ENCODE peak calls at places on chromosomes 11 and 22, in four cellular contexts. E is PC-3, M is skeletal muscle cell, S is fibroblast of villous mesenchyme. Q is an unnamed sample.

GRCh38 chr11:62514151-62514550 is 32.5 kb downstream of the AHNAK start:
- DNase-seq in M (no peak), S (no peak), E (no peak), Q (no peak)

GRCh38 chr11:32012066-32012465 is 78.8 kb upstream of the RCN1 start:
- DNase-seq in M (no peak), S (no peak), E (no peak), Q (no peak)

GRCh38 chr11:28086569-28086968 is 21.4 kb downstream of the KIF18A start:
- DNase-seq in S (peak; percentile 45), E (peak; percentile 80), M (peak; percentile 39), Q (peak; percentile 74)

GRCh38 chr22:31969789-31970489 is 25.6 kb downstream of the YWHAH start:
- DNase-seq in M (no peak), E (peak; percentile 78), S (peak; percentile 68), Q (no peak)

GRCh38 chr22:23038334-23038642 is 32.0 kb upstream of the GNAZ start:
- DNase-seq in S (no peak), M (no peak), E (no peak), Q (no peak)

GRCh38 chr22:35541254-35541748 is 670 bp downstream of the RASD2 start:
- DNase-seq in S (no peak), M (no peak), E (peak; percentile 18), Q (no peak)

GRCh38 chr11:67099841-67100324 is 19.2 kb upstream of the KDM2A start:
- DNase-seq in E (no peak), S (no peak), M (no peak), Q (no peak)

GRCh38 chr11:117941163-117941707 is 12.0 kb upstream of the TMPRSS13 start:
- DNase-seq in E (peak; percentile 49), M (no peak), S (no peak), Q (no peak)

GRCh38 chr11:122709042-122709760 is 53.7 kb downstream of the UBASH3B start:
- DNase-seq in S (peak; percentile 69), E (peak; percentile 85), M (peak; percentile 58), Q (peak; percentile 51)

GRCh38 chr11:17692006-17692405 is 27.4 kb upstream of the MYOD1 start:
- DNase-seq in S (no peak), M (no peak), E (no peak), Q (no peak)

GRCh38 chr11:35983965-35984364 is 40.1 kb downstream of the LDLRAD3 start:
- DNase-seq in S (peak; percentile 69), E (no peak), M (no peak), Q (no peak)

GRCh38 chr22:38786631-38787030 is 7.3 kb downstream of the DNAL4 start:
- DNase-seq in M (no peak), E (no peak), S (no peak), Q (no peak)

GRCh38 chr22:31102441-31103081 is 4.8 kb downstream of the SELENOM start:
- DNase-seq in S (peak; percentile 99), E (peak; percentile 23), M (peak; percentile 79), Q (peak; percentile 65)

GRCh38 chr11:117478926-117479325 is 151.3 kb downstream of the CEP164 start:
- DNase-seq in E (no peak), M (no peak), S (no peak), Q (no peak)

GRCh38 chr22:29773233-29773632 is 6.1 kb downstream of the UQCR10 start:
- DNase-seq in M (peak; percentile 22), E (peak; percentile 80), S (no peak), Q (no peak)

GRCh38 chr11:101866619-101867491 is 48.0 kb upstream of the CEP126 start:
- DNase-seq in E (peak; percentile 91), M (no peak), S (peak; percentile 48), Q (no peak)

GRCh38 chr11:44944853-44945235 is 5.8 kb downstream of the TP53I11 start:
- DNase-seq in M (no peak), S (no peak), E (peak; percentile 64), Q (no peak)

GRCh38 chr11:119306373-119306890 is 10.5 kb downstream of the MCAM start:
- DNase-seq in E (no peak), M (peak; percentile 41), S (peak; percentile 68), Q (peak; percentile 44)

GRCh38 chr11:62770778-62771143 is 435 bp upstream of the TAF6L start:
- DNase-seq in M (no peak), S (no peak), E (no peak), Q (no peak)

GRCh38 chr11:117096140-117096972 is 1.9 kb downstream of the SIK3 start:
- DNase-seq in S (peak; percentile 13), M (no peak), E (no peak), Q (no peak)

GRCh38 chr22:49959782-49960158 is 802 bp upstream of the PIM3 start:
- DNase-seq in M (no peak), S (no peak), E (peak; percentile 69), Q (no peak)

GRCh38 chr11:44324222-44324621 is 14.3 kb upstream of the ALX4 start:
- DNase-seq in E (no peak), S (no peak), M (no peak), Q (no peak)

GRCh38 chr11:65013130-65013691 is 749 bp upstream of the ARL2 start:
- DNase-seq in E (peak; percentile 92), M (peak; percentile 43), S (peak; percentile 85), Q (peak; percentile 21)

GRCh38 chr11:76077575-76078150 is 128.6 kb downstream of the WNT11 start:
- DNase-seq in M (no peak), E (no peak), S (peak; percentile 13), Q (no peak)

GRCh38 chr22:47776329-47776728 is 1013.9 kb downstream of the TBC1D22A start:
- DNase-seq in M (no peak), E (no peak), S (no peak), Q (no peak)
- H3K4me3 ChIP-seq in M (no peak overlapping the region), E (no peak overlapping the region), S (no peak overlapping the region), Q (no peak overlapping the region)

DNA sequence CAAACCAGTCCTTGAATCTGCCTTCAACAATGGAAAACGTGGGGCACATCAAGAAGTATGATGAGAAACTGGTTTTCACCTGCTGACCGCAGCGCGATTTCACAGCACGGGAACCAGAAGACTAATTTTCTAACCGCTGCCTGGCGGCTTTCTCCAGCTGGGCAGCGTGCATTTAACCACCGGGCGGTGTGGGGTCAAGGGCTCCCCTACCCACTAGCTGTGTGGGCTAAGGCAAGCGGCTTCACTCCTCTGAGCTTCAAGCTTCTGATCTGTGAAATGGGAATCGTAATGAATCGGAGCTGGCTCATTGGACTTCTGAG is 4.2 kb downstream of the SHANK2 start:
- DNase-seq in E (no peak), S (no peak), M (no peak), Q (no peak)
- H3K4me3 ChIP-seq in E (no peak overlapping the region), S (no peak overlapping the region), M (no peak overlapping the region), Q (no peak overlapping the region)

GRCh38 chr11:69356703-69357457 is 62.9 kb downstream of the MYEOV start:
- DNase-seq in E (no peak), M (no peak), S (no peak), Q (no peak)

GRCh38 chr11:69355959-69356702 is 62.2 kb downstream of the MYEOV start:
- DNase-seq in S (no peak), E (no peak), M (no peak), Q (no peak)

GRCh38 chr11:69354545-69354897 is 60.6 kb downstream of the MYEOV start:
- DNase-seq in S (no peak), M (no peak), E (no peak), Q (no peak)

GRCh38 chr11:69353696-69354544 is 60.0 kb downstream of the MYEOV start:
- DNase-seq in E (no peak), S (no peak), M (no peak), Q (no peak)

DNA sequence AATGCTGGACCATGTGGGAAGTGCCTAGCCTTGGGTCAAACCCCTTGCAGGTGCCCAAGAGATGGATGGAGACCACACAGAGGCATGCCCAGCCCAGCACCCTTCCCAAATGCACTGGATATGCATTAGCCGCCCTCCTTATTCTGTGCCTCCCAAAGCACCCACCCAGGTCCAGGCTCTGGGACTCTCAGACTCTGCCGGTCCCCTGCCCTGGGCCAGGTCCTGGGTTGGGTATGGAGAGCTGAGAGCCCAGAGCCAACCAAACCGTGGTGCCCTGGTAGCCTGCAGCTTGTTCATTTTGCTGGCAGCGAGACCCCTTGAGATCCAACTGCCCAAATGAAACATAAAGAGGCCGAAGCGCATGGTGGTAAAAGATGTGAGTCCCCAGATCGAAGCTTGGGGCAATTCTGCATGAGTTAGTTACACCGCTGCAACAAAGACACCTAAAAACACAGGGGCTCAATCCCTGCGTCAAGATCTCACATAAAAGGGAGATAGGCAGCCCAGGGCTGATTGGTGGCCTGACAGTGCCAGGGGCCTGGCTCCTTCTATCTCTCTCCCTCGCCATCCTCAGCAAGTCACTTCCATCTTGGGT is 61.5 kb downstream of the MYEOV start:
- DNase-seq in E (no peak), M (no peak), S (no peak), Q (no peak)
- H3K4me3 ChIP-seq in E (no peak overlapping the region), M (no peak overlapping the region), S (no peak overlapping the region), Q (no peak overlapping the region)

GRCh38 chr22:37525746-37526350 is 6.6 kb upstream of the CARD10 start:
- DNase-seq in E (peak; percentile 49), M (no peak), S (no peak), Q (no peak)
- H3K4me3 ChIP-seq in E (no peak overlapping the region), M (no peak overlapping the region), S (no peak overlapping the region), Q (no peak overlapping the region)

DNA sequence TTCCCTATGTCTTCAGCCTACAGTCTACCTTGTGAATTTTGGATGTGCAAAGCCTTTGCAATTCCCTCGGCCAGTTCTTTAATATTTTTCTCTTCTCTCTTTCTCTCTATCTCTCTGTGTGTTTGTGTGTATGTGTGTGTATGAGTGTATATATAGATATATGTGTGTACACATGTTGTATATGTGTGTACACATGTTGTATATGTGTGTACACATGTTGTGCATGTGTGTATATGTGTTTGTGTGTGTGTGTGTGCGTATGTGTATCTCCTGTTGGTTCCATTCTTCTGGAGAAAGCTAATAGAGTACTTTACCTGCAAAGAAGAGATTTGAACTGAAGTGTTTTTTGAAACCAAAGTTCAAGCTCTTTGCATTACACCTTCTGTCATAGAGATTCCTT is 155.0 kb downstream of the LUZP2 start:
- DNase-seq in S (no peak), E (no peak), M (no peak), Q (no peak)
- H3K4me3 ChIP-seq in S (no peak overlapping the region), E (no peak overlapping the region), M (no peak overlapping the region), Q (no peak overlapping the region)

DNA sequence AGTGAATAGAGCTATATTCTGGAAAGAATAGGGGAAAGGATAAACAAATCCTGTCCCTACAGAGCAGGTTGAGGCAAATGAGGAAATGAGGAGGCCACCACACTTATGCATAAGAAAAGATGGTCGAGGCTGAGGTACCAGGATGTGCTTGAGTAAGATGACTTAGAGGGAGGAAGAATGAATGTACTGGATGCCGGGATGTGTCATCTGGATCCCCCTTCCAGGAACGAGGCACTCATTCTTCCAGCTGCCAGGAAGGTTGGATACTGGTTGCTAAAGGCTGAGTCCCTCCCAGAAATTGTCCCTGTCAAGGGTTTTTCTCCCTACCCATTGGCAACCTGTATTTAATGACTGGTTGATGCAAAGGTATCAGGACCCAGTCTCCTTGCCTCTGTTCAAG is 31.1 kb upstream of the SYT9 start:
- DNase-seq in E (no peak), M (no peak), S (no peak), Q (no peak)
- H3K4me3 ChIP-seq in E (no peak overlapping the region), M (no peak overlapping the region), S (no peak overlapping the region), Q (no peak overlapping the region)